ENCODE peak calls at places on chromosome 19, in six cellular contexts. One of them, this sample, is unnamed.

GRCh38 chr19:49434907-49435577 is 6.3 kb downstream of the SLC17A7 start:
- DNase-seq in ureter: no peak
- DNase-seq in kidney epithelial cell: no peak
- DNase-seq in SW 1271: no peak
- DNase-seq in anterior cingulate cortex: no peak
- DNase-seq in stimulated activated naive CD4-positive, alpha-beta T cell: no peak
- DNase-seq in this sample: no peak

GRCh38 chr19:53004242-53004641 is 9.5 kb upstream of the ERVV-1 start:
- DNase-seq in SW 1271: no peak
- DNase-seq in stimulated activated naive CD4-positive, alpha-beta T cell: no peak
- DNase-seq in anterior cingulate cortex: no peak
- DNase-seq in kidney epithelial cell: no peak
- DNase-seq in ureter: no peak
- DNase-seq in this sample: no peak

GRCh38 chr19:41774515-41774980 is 19.2 kb downstream of the CEACAM6 start:
- DNase-seq in kidney epithelial cell: peak; percentile 10
- DNase-seq in stimulated activated naive CD4-positive, alpha-beta T cell: peak; percentile 36
- DNase-seq in anterior cingulate cortex: no peak
- DNase-seq in SW 1271: no peak
- DNase-seq in ureter: no peak
- DNase-seq in this sample: no peak

GRCh38 chr19:18508585-18508984 is 13.3 kb downstream of the ELL start:
- DNase-seq in anterior cingulate cortex: no peak
- DNase-seq in kidney epithelial cell: no peak
- DNase-seq in ureter: no peak
- DNase-seq in stimulated activated naive CD4-positive, alpha-beta T cell: no peak
- DNase-seq in SW 1271: no peak
- DNase-seq in this sample: no peak

GRCh38 chr19:2235396-2236284 is 489 bp downstream of the PLEKHJ1 start:
- DNase-seq in kidney epithelial cell: no peak
- DNase-seq in SW 1271: no peak
- DNase-seq in ureter: no peak
- DNase-seq in anterior cingulate cortex: no peak
- DNase-seq in stimulated activated naive CD4-positive, alpha-beta T cell: no peak
- DNase-seq in this sample: no peak

GRCh38 chr19:17073869-17074627 is 1.2 kb downstream of the HAUS8 start:
- DNase-seq in ureter: peak; percentile 49
- DNase-seq in SW 1271: no peak
- DNase-seq in stimulated activated naive CD4-positive, alpha-beta T cell: no peak
- DNase-seq in kidney epithelial cell: no peak
- DNase-seq in anterior cingulate cortex: no peak
- DNase-seq in this sample: no peak

GRCh38 chr19:39307233-39307821 is 11.1 kb downstream of the IFNL1 start:
- DNase-seq in kidney epithelial cell: no peak
- DNase-seq in SW 1271: no peak
- DNase-seq in ureter: no peak
- DNase-seq in anterior cingulate cortex: no peak
- DNase-seq in stimulated activated naive CD4-positive, alpha-beta T cell: no peak
- DNase-seq in this sample: no peak

GRCh38 chr19:10289836-10290438 is at the start of gene ICAM5:
- DNase-seq in ureter: no peak
- DNase-seq in stimulated activated naive CD4-positive, alpha-beta T cell: no peak
- DNase-seq in anterior cingulate cortex: no peak
- DNase-seq in SW 1271: peak; percentile 43
- DNase-seq in kidney epithelial cell: no peak
- DNase-seq in this sample: no peak

GRCh38 chr19:34430738-34431625 is 2.8 kb downstream of the UBA2 start:
- DNase-seq in ureter: no peak
- DNase-seq in anterior cingulate cortex: no peak
- DNase-seq in SW 1271: peak; percentile 44
- DNase-seq in stimulated activated naive CD4-positive, alpha-beta T cell: peak; percentile 12
- DNase-seq in kidney epithelial cell: peak; percentile 14
- DNase-seq in this sample: no peak

GRCh38 chr19:2231621-2232221 is 4.4 kb downstream of the PLEKHJ1 start:
- DNase-seq in ureter: no peak
- DNase-seq in kidney epithelial cell: no peak
- DNase-seq in anterior cingulate cortex: no peak
- DNase-seq in SW 1271: peak; percentile 15
- DNase-seq in stimulated activated naive CD4-positive, alpha-beta T cell: no peak
- DNase-seq in this sample: no peak

GRCh38 chr19:36573948-36574726 is 1.0 kb upstream of the ZNF529 start:
- DNase-seq in stimulated activated naive CD4-positive, alpha-beta T cell: no peak
- DNase-seq in anterior cingulate cortex: no peak
- DNase-seq in SW 1271: peak; percentile 11
- DNase-seq in kidney epithelial cell: no peak
- DNase-seq in ureter: no peak
- DNase-seq in this sample: no peak

GRCh38 chr19:1064661-1065605 is 2.0 kb upstream of the ARHGAP45 start:
- DNase-seq in kidney epithelial cell: no peak
- DNase-seq in stimulated activated naive CD4-positive, alpha-beta T cell: peak; percentile 44
- DNase-seq in anterior cingulate cortex: no peak
- DNase-seq in SW 1271: peak; percentile 58
- DNase-seq in ureter: no peak
- DNase-seq in this sample: no peak

GRCh38 chr19:35851213-35852028 is 883 bp downstream of the NPHS1 start:
- DNase-seq in anterior cingulate cortex: no peak
- DNase-seq in SW 1271: no peak
- DNase-seq in kidney epithelial cell: no peak
- DNase-seq in stimulated activated naive CD4-positive, alpha-beta T cell: no peak
- DNase-seq in ureter: no peak
- DNase-seq in this sample: no peak

GRCh38 chr19:4914736-4915501 is 5.6 kb downstream of the UHRF1 start:
- DNase-seq in stimulated activated naive CD4-positive, alpha-beta T cell: peak; percentile 60
- DNase-seq in ureter: peak; percentile 51
- DNase-seq in kidney epithelial cell: no peak
- DNase-seq in anterior cingulate cortex: no peak
- DNase-seq in SW 1271: peak; percentile 90
- DNase-seq in this sample: peak; percentile 47

GRCh38 chr19:6109947-6110346 is 353 bp downstream of the RFX2 start:
- DNase-seq in kidney epithelial cell: no peak
- DNase-seq in stimulated activated naive CD4-positive, alpha-beta T cell: no peak
- DNase-seq in SW 1271: no peak
- DNase-seq in anterior cingulate cortex: no peak
- DNase-seq in ureter: no peak
- DNase-seq in this sample: no peak

GRCh38 chr19:43620061-43621001 is 902 bp upstream of the ZNF428 start:
- DNase-seq in ureter: no peak
- DNase-seq in SW 1271: no peak
- DNase-seq in stimulated activated naive CD4-positive, alpha-beta T cell: no peak
- DNase-seq in anterior cingulate cortex: no peak
- DNase-seq in kidney epithelial cell: no peak
- DNase-seq in this sample: no peak

GRCh38 chr19:30046522-30046921 is 104.5 kb downstream of the URI1 start:
- DNase-seq in stimulated activated naive CD4-positive, alpha-beta T cell: no peak
- DNase-seq in SW 1271: peak; percentile 22
- DNase-seq in kidney epithelial cell: no peak
- DNase-seq in ureter: no peak
- DNase-seq in anterior cingulate cortex: no peak
- DNase-seq in this sample: peak; percentile 6

GRCh38 chr19:13100031-13100588 is 2.5 kb downstream of the LYL1 start:
- DNase-seq in ureter: no peak
- DNase-seq in kidney epithelial cell: no peak
- DNase-seq in anterior cingulate cortex: no peak
- DNase-seq in stimulated activated naive CD4-positive, alpha-beta T cell: peak; percentile 26
- DNase-seq in SW 1271: no peak
- DNase-seq in this sample: no peak

GRCh38 chr19:44745386-44745831 is 3.1 kb upstream of the BCL3 start:
- DNase-seq in ureter: peak; percentile 77
- DNase-seq in anterior cingulate cortex: no peak
- DNase-seq in kidney epithelial cell: no peak
- DNase-seq in SW 1271: peak; percentile 72
- DNase-seq in stimulated activated naive CD4-positive, alpha-beta T cell: no peak
- DNase-seq in this sample: no peak

GRCh38 chr19:57465680-57466381 is 8.9 kb upstream of the VN1R1 start:
- DNase-seq in kidney epithelial cell: no peak
- DNase-seq in SW 1271: peak; percentile 19
- DNase-seq in stimulated activated naive CD4-positive, alpha-beta T cell: no peak
- DNase-seq in anterior cingulate cortex: no peak
- DNase-seq in ureter: no peak
- DNase-seq in this sample: no peak

GRCh38 chr19:42143341-42144234 is 11.3 kb upstream of the POU2F2 start:
- DNase-seq in stimulated activated naive CD4-positive, alpha-beta T cell: no peak
- DNase-seq in anterior cingulate cortex: no peak
- DNase-seq in SW 1271: no peak
- DNase-seq in ureter: no peak
- DNase-seq in kidney epithelial cell: no peak
- DNase-seq in this sample: no peak

GRCh38 chr19:926595-927043 is 784 bp downstream of the ARID3A start:
- DNase-seq in anterior cingulate cortex: no peak
- DNase-seq in ureter: no peak
- DNase-seq in stimulated activated naive CD4-positive, alpha-beta T cell: peak; percentile 11
- DNase-seq in SW 1271: no peak
- DNase-seq in kidney epithelial cell: no peak
- DNase-seq in this sample: no peak

GRCh38 chr19:5987077-5987818 is 9.3 kb upstream of the RANBP3 start:
- DNase-seq in anterior cingulate cortex: peak; percentile 47
- DNase-seq in ureter: peak; percentile 85
- DNase-seq in kidney epithelial cell: peak; percentile 41
- DNase-seq in stimulated activated naive CD4-positive, alpha-beta T cell: peak; percentile 56
- DNase-seq in SW 1271: peak; percentile 72
- DNase-seq in this sample: peak; percentile 38

GRCh38 chr19:12794936-12795335 is 3.6 kb downstream of the JUNB start:
- DNase-seq in ureter: no peak
- DNase-seq in stimulated activated naive CD4-positive, alpha-beta T cell: no peak
- DNase-seq in kidney epithelial cell: no peak
- DNase-seq in anterior cingulate cortex: no peak
- DNase-seq in SW 1271: no peak
- DNase-seq in this sample: no peak

This sample was measured in non-pigmented ciliary epithelial cell.